ENCODE peak calls at places on chromosomes 4 and X, in eight cellular contexts. P is AG04450; S is fibroblast of lung; U is HEK293T; V is stimulated activated CD4-positive, alpha-beta T cell treated with anti-CD3 and anti-CD28 coated beads, Interleukin-2, amount 100 ng/mL, for 24 hours; L is activated T-cell treated with anti-CD3 and anti-CD28 coated beads for 48 hours; Y is T-cell; Q is CD8-positive, alpha-beta memory T cell. M is an unnamed sample.

GRCh38 chrX:10897768-10898167 is 213.4 kb upstream of the HCCS start:
- DNase-seq in P (no peak), S (no peak), U (no peak), V (no peak), L (no peak), Y (no peak), Q (no peak), M (no peak)

GRCh38 chr4:85565761-85566480 is 91.0 kb downstream of the ARHGAP24 start:
- DNase-seq in P (no peak), S (peak; percentile 82), U (no peak), V (no peak), L (no peak), Y (no peak), Q (no peak), M (no peak)

GRCh38 chrX:139077303-139078131 is 366.0 kb upstream of the FGF13 start:
- DNase-seq in P (no peak), S (peak; percentile 79), U (no peak), V (no peak), L (no peak), Y (no peak), Q (no peak), M (no peak)

GRCh38 chrX:30781711-30782444 is 107.2 kb downstream of the TAB3 start:
- DNase-seq in P (no peak), S (no peak), U (no peak), V (no peak), L (no peak), Y (no peak), Q (no peak), M (no peak)

GRCh38 chrX:8404443-8404842 is 60.2 kb upstream of the VCX3B start:
- DNase-seq in P (no peak), S (peak; percentile 91), U (no peak), V (no peak), L (no peak), Y (no peak), Q (no peak), M (no peak)

GRCh38 chr4:91894006-91894405 is 409.8 kb upstream of the GRID2 start:
- DNase-seq in P (no peak), S (no peak), U (no peak), V (no peak), L (no peak), Y (no peak), Q (no peak), M (no peak)

GRCh38 chr4:72418458-72418857 is 150.6 kb downstream of the ADAMTS3 start:
- DNase-seq in P (peak; percentile 7), S (peak; percentile 77), U (no peak), V (no peak), L (no peak), Y (no peak), Q (no peak), M (no peak)

GRCh38 chr4:110208419-110208818 is 10.0 kb upstream of the ELOVL6 start:
- DNase-seq in P (no peak), S (no peak), U (no peak), V (no peak), L (no peak), Y (no peak), Q (no peak), M (no peak)

GRCh38 chrX:116246261-116246660 is 75.7 kb downstream of the AGTR2 start:
- DNase-seq in P (no peak), S (peak; percentile 39), U (no peak), V (no peak), L (no peak), Y (no peak), Q (no peak), M (no peak)

GRCh38 chr4:101415962-101416361 is 68.6 kb upstream of the PPP3CA start:
- DNase-seq in P (no peak), S (no peak), U (no peak), V (no peak), L (no peak), Y (no peak), Q (no peak), M (no peak)

GRCh38 chr4:138686078-138686477 is 329.5 kb upstream of the NOCT start:
- DNase-seq in P (no peak), S (no peak), U (no peak), V (no peak), L (no peak), Y (no peak), Q (no peak), M (no peak)

GRCh38 chr4:80266267-80266901 is at the start of gene FGF5:
- DNase-seq in P (peak; percentile 85), S (peak; percentile 94), U (peak; percentile 71), V (no peak), L (peak; percentile 12), Y (no peak), Q (no peak), M (peak; percentile 39)